ENCODE peak calls at places on chromosome 19, in seven cellular contexts. I, R, W, D, Q, A and X are unnamed samples.

GRCh38 chr19:10896851-10897526 is 25.6 kb downstream of the CARM1 start:
- DNase-seq in I (no peak), R (no peak), W (no peak), D (no peak), Q (peak), A (peak), X (no peak)

GRCh38 chr19:57103573-57104277 is 16.1 kb upstream of the USP29 start:
- DNase-seq in I (peak), R (peak), W (peak), D (peak), Q (peak), A (peak), X (peak)

GRCh38 chr19:46902402-46902766 is 41.6 kb downstream of the ARHGAP35 start:
- DNase-seq in I (no peak), R (no peak), W (peak), D (no peak), Q (no peak), A (no peak), X (no peak)

GRCh38 chr19:53906211-53907192 is 2.6 kb upstream of the CACNG7 start:
- DNase-seq in I (no peak), R (peak), W (no peak), D (peak), Q (no peak), A (no peak), X (no peak)

GRCh38 chr19:50492303-50493052 is 15.8 kb upstream of the GARIN5A start:
- DNase-seq in I (no peak), R (no peak), W (no peak), D (no peak), Q (no peak), A (peak), X (no peak)

GRCh38 chr19:13077233-13077632 is 25.4 kb downstream of the LYL1 start:
- DNase-seq in I (no peak), R (no peak), W (no peak), D (no peak), Q (no peak), A (no peak), X (no peak)

GRCh38 chr19:58578430-58578925 is 5.3 kb upstream of the MZF1 start:
- DNase-seq in I (no peak), R (no peak), W (no peak), D (no peak), Q (no peak), A (no peak), X (no peak)

GRCh38 chr19:3409346-3410064 is 43.1 kb downstream of the NFIC start:
- DNase-seq in I (no peak), R (no peak), W (no peak), D (no peak), Q (peak), A (no peak), X (no peak)

GRCh38 chr19:54162241-54162805 is 2.8 kb upstream of the LENG1 start:
- DNase-seq in I (peak), R (peak), W (peak), D (peak), Q (no peak), A (peak), X (no peak)

GRCh38 chr19:10299545-10300458 is 9.8 kb downstream of the ZGLP1 start:
- DNase-seq in I (no peak), R (no peak), W (no peak), D (no peak), Q (no peak), A (no peak), X (no peak)

GRCh38 chr19:4360081-4360569 is 16.8 kb downstream of the MPND start:
- DNase-seq in I (no peak), R (no peak), W (no peak), D (no peak), Q (no peak), A (no peak), X (no peak)

GRCh38 chr19:3038214-3038613 is 9.1 kb upstream of the TLE2 start:
- DNase-seq in I (no peak), R (no peak), W (no peak), D (no peak), Q (no peak), A (no peak), X (no peak)

GRCh38 chr19:47247308-47247990 is 8.9 kb upstream of the CCDC9 start:
- DNase-seq in I (peak), R (peak), W (no peak), D (peak), Q (peak), A (peak), X (no peak)

GRCh38 chr19:30385666-30386065 is 13.5 kb downstream of the ZNF536 start:
- DNase-seq in I (no peak), R (no peak), W (no peak), D (no peak), Q (no peak), A (no peak), X (no peak)

GRCh38 chr19:1811472-1811894 is 593 bp downstream of the ATP8B3 start:
- DNase-seq in I (peak), R (no peak), W (peak), D (no peak), Q (peak), A (peak), X (no peak)

GRCh38 chr19:36067681-36068080 is 13.0 kb downstream of the WDR62 start:
- DNase-seq in I (no peak), R (no peak), W (no peak), D (no peak), Q (no peak), A (no peak), X (no peak)

GRCh38 chr19:8832132-8833021 is at the start of the genes MBD3L1 and ZNF558:
- DNase-seq in I (peak), R (peak), W (peak), D (peak), Q (peak), A (peak), X (peak)

GRCh38 chr19:17235618-17236413 is 9.8 kb downstream of the OCEL1 start:
- DNase-seq in I (peak), R (peak), W (no peak), D (peak), Q (no peak), A (peak), X (no peak)

GRCh38 chr19:2524840-2525723 is 49.2 kb downstream of the GADD45B start:
- DNase-seq in I (no peak), R (no peak), W (peak), D (no peak), Q (peak), A (peak), X (no peak)

GRCh38 chr19:28746486-28746885 is 466.5 kb downstream of the UQCRFS1 start:
- DNase-seq in I (no peak), R (no peak), W (no peak), D (no peak), Q (no peak), A (no peak), X (no peak)

GRCh38 chr19:18669524-18669817 is 14.0 kb upstream of the CRTC1 start:
- DNase-seq in I (no peak), R (no peak), W (no peak), D (no peak), Q (no peak), A (no peak), X (no peak)

GRCh38 chr19:3807574-3808354 is 21.6 kb upstream of the MATK start:
- DNase-seq in I (no peak), R (no peak), W (no peak), D (no peak), Q (no peak), A (no peak), X (no peak)

GRCh38 chr19:58387338-58388174 is 487 bp downstream of the RPS5 start:
- DNase-seq in I (no peak), R (no peak), W (no peak), D (no peak), Q (no peak), A (no peak), X (no peak)

GRCh38 chr19:50890422-50891252 is 17.4 kb downstream of the KLK2 start:
- DNase-seq in I (no peak), R (no peak), W (no peak), D (no peak), Q (no peak), A (peak), X (peak)

GRCh38 chr19:3057275-3057714 is 5.0 kb downstream of the TLE5 start:
- DNase-seq in I (no peak), R (no peak), W (no peak), D (peak), Q (no peak), A (peak), X (no peak)

GRCh38 chr19:5293607-5294089 is 47.0 kb downstream of the PTPRS start:
- DNase-seq in I (no peak), R (peak), W (no peak), D (peak), Q (no peak), A (no peak), X (no peak)

GRCh38 chr19:18832331-18833140 is 777 bp downstream of the UPF1 start:
- DNase-seq in I (peak), R (peak), W (no peak), D (peak), Q (peak), A (peak), X (no peak)

GRCh38 chr19:43748205-43748594 is 6.6 kb downstream of the SMG9 start:
- DNase-seq in I (no peak), R (no peak), W (no peak), D (no peak), Q (no peak), A (no peak), X (no peak)

GRCh38 chr19:14127929-14128509 is 8.4 kb downstream of the ASF1B start:
- DNase-seq in I (no peak), R (no peak), W (no peak), D (no peak), Q (no peak), A (no peak), X (peak)

GRCh38 chr19:48618916-48619691 is at the start of the genes RPL18 and SPHK2:
- DNase-seq in I (peak), R (peak), W (peak), D (peak), Q (peak), A (peak), X (peak)

GRCh38 chr19:34964598-34964997 is 569 bp upstream of the ZNF792 start:
- DNase-seq in I (no peak), R (no peak), W (no peak), D (no peak), Q (no peak), A (no peak), X (no peak)

GRCh38 chr19:47381653-47382279 is 32.7 kb downstream of the DHX34 start:
- DNase-seq in I (no peak), R (no peak), W (no peak), D (no peak), Q (no peak), A (no peak), X (no peak)

GRCh38 chr19:57192064-57192395 is 730 bp downstream of the ZNF264 start:
- DNase-seq in I (no peak), R (no peak), W (no peak), D (no peak), Q (no peak), A (peak), X (no peak)

GRCh38 chr19:6212403-6213265 is 67.1 kb downstream of the MLLT1 start:
- DNase-seq in I (no peak), R (no peak), W (no peak), D (no peak), Q (no peak), A (no peak), X (no peak)

DNA sequence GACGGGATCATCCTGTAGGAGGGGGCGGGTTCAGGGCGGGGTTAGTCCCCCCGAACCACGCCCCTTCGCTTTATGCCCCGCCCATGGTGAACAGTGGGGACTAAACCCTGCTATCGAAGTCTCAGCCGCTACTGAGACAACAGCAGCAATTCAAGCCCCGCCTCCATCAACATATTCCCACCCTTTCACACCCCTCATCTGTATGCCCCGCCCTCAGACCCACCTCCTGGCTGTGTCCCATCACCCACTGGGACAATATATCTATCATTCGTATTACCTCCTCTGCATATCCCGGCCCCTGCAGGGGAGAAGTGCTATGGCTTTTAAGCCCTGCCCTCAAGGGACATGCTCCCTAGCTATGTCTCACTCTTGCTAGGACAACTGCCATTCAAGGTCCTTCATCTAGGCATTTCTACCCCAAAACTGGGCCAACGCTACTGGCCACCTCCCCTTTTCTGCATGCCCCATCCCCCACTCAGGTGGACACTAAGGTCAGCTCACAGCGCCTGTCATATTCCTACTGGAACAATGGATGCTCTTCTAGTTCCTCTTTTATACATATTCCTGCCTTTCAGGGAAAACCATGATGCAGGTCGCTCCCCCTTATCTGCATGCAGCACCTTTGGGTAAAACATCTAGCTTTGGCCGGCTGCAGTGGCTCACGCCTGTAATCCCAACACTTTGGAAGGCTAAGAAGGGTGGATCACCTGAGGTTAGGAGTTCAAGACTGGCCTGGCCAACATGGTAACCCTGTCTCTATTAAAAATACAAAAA is 11.9 kb downstream of the LRFN1 start:
- DNase-seq in I (peak), R (peak), W (no peak), D (peak), Q (no peak), A (peak), X (no peak)
- TF ChIP-seq MAX in I (no peak), R (no peak), W (no peak), D (no peak), Q (no peak), A (no peak), X (no peak)

GRCh38 chr19:37692956-37693660 is 26.5 kb downstream of the ZNF607 start:
- DNase-seq in I (no peak), R (no peak), W (no peak), D (no peak), Q (peak), A (no peak), X (no peak)

GRCh38 chr19:37698216-37698615 is 21.3 kb downstream of the ZNF607 start:
- DNase-seq in I (no peak), R (no peak), W (no peak), D (no peak), Q (no peak), A (no peak), X (no peak)

GRCh38 chr19:37695144-37695899 is 24.2 kb downstream of the ZNF607 start:
- DNase-seq in I (no peak), R (no peak), W (no peak), D (no peak), Q (no peak), A (no peak), X (no peak)

GRCh38 chr19:37699057-37699456 is 20.5 kb downstream of the ZNF607 start:
- DNase-seq in I (no peak), R (no peak), W (no peak), D (no peak), Q (peak), A (no peak), X (no peak)
- TF ChIP-seq MAX in I (no peak), R (no peak), W (no peak), D (no peak), Q (no peak), A (no peak), X (no peak)

GRCh38 chr19:39126593-39127187 is 1.1 kb downstream of the PAK4 start:
- DNase-seq in I (peak), R (no peak), W (no peak), D (no peak), Q (peak), A (peak), X (no peak)
- TF ChIP-seq MAX in I (no peak), R (no peak), W (no peak), D (no peak), Q (peak), A (peak), X (no peak)

GRCh38 chr19:33878912-33879810 is 82.5 kb downstream of the KCTD15 start:
- DNase-seq in I (no peak), R (no peak), W (no peak), D (no peak), Q (no peak), A (no peak), X (no peak)

GRCh38 chr19:33878136-33878535 is 81.5 kb downstream of the KCTD15 start:
- DNase-seq in I (no peak), R (no peak), W (no peak), D (no peak), Q (no peak), A (no peak), X (no peak)

GRCh38 chr19:33872445-33873320 is 76.0 kb downstream of the KCTD15 start:
- DNase-seq in I (no peak), R (no peak), W (no peak), D (no peak), Q (no peak), A (no peak), X (no peak)

GRCh38 chr19:33876619-33877018 is 79.9 kb downstream of the KCTD15 start:
- DNase-seq in I (no peak), R (no peak), W (no peak), D (no peak), Q (no peak), A (no peak), X (no peak)

GRCh38 chr19:33876192-33876591 is 79.5 kb downstream of the KCTD15 start:
- DNase-seq in I (no peak), R (no peak), W (no peak), D (no peak), Q (no peak), A (no peak), X (no peak)
- TF ChIP-seq MAX in I (no peak), R (no peak), W (no peak), D (no peak), Q (no peak), A (no peak), X (no peak)

GRCh38 chr19:40200352-40201099 is 9.3 kb downstream of the MAP3K10 start:
- DNase-seq in I (no peak), R (no peak), W (peak), D (no peak), Q (no peak), A (no peak), X (no peak)
- TF ChIP-seq MAX in I (no peak), R (no peak), W (peak), D (no peak), Q (no peak), A (no peak), X (no peak)

DNA sequence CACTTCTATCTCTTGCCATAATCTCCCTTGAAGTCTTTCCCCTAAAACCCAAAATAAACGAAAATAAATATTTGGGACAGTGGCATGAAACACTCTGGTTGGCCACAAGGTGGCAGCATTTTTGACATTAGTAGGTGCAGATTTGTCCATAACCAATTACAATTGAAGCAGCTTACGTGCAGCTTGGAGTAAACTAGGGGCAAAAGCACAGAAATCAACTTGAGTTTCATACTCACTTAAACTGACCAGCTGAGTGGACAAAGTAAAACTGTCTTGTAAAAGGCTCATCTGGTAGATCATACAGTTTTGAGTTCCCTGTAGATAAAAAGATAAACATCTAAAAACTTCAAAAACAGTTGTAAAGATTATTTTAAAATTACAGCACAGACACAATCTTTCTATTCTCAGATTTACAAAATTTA is 18.8 kb downstream of the PDCD5 start:
- DNase-seq in I (peak), R (no peak), W (peak), D (no peak), Q (peak), A (peak), X (no peak)
- TF ChIP-seq MAX in I (no peak), R (no peak), W (no peak), D (no peak), Q (no peak), A (no peak), X (no peak)